ENCODE peak calls at places on chromosomes 4 and X, in five cellular contexts. M, H, T, G and C are unnamed samples.

GRCh38 chrX:95055991-95056390 is 1382.0 kb downstream of the FAM133A start:
- DNase-seq in M (no peak), H (no peak), G (no peak), T (no peak), C (no peak)

GRCh38 chrX:103396186-103396585 is 19.8 kb downstream of the BEX3 start:
- DNase-seq in M (peak; percentile 52), T (no peak), H (no peak), G (no peak), C (no peak)

GRCh38 chrX:6292599-6292998 is 63.9 kb upstream of the NLGN4X start:
- DNase-seq in G (peak; percentile 18), H (no peak), M (no peak), T (no peak), C (no peak)

GRCh38 chrX:130108647-130109428 is 1.5 kb downstream of the ELF4 start:
- DNase-seq in H (no peak), G (peak; percentile 14), T (no peak), M (no peak), C (no peak)

GRCh38 chrX:622104-622503 is 8.5 kb upstream of the SHOX start:
- DNase-seq in H (no peak), G (no peak), T (no peak), M (no peak), C (no peak)

GRCh38 chr4:87118826-87119225 is 101.6 kb downstream of the KLHL8 start:
- DNase-seq in H (no peak), T (no peak), M (peak; percentile 92), G (no peak), C (no peak)

GRCh38 chrX:53279296-53280237 is 1.8 kb downstream of the IQSEC2 start:
- DNase-seq in M (no peak), H (no peak), T (no peak), G (no peak), C (no peak)

GRCh38 chrX:2451456-2452316 is 49.1 kb downstream of the DHRSX start:
- DNase-seq in G (peak; percentile 44), T (no peak), M (peak; percentile 79), H (no peak), C (no peak)

GRCh38 chr4:169618286-169618685 is 2.1 kb upstream of the CLCN3 start:
- DNase-seq in G (no peak), T (no peak), M (no peak), H (no peak), C (no peak)

GRCh38 chr4:18180122-18180521 is 158.6 kb upstream of the LCORL start:
- DNase-seq in T (no peak), G (no peak), M (no peak), H (no peak), C (no peak)

GRCh38 chr4:115871596-115871995 is 758.2 kb upstream of the NDST4 start:
- DNase-seq in T (no peak), G (no peak), H (no peak), M (no peak), C (no peak)

GRCh38 chrX:4091046-4091760 is 377.8 kb upstream of the PRKX start:
- DNase-seq in T (no peak), M (no peak), G (no peak), H (no peak), C (no peak)

GRCh38 chr4:5433196-5433595 is 275.2 kb downstream of the EVC2 start:
- DNase-seq in G (no peak), H (no peak), T (peak; percentile 59), M (no peak), C (no peak)

GRCh38 chr4:165748321-165748720 is 124.7 kb upstream of the TLL1 start:
- DNase-seq in T (no peak), M (no peak), H (no peak), G (no peak), C (no peak)

GRCh38 chr4:60579335-60579734 is 620.8 kb upstream of the ADGRL3 start:
- DNase-seq in T (no peak), M (peak; percentile 1), G (no peak), H (no peak), C (no peak)

GRCh38 chrX:148134578-148134977 is 153.4 kb downstream of the FMR1NB start:
- DNase-seq in H (no peak), G (no peak), T (no peak), M (no peak), C (no peak)

GRCh38 chr4:48127882-48128394 is 6.1 kb downstream of the TXK start:
- DNase-seq in G (peak; percentile 87), M (peak; percentile 94), T (no peak), H (peak; percentile 11), C (no peak)

GRCh38 chrX:46649421-46650260 is 76.1 kb downstream of the CHST7 start:
- DNase-seq in G (peak; percentile 26), M (peak; percentile 76), T (no peak), H (no peak), C (no peak)

GRCh38 chr4:172898715-172899114 is 269.9 kb upstream of the GALNT7 start:
- DNase-seq in H (no peak), M (no peak), G (no peak), T (no peak), C (no peak)

GRCh38 chrX:25858273-25858880 is 279.8 kb upstream of the MAGEB18 start:
- DNase-seq in G (no peak), H (no peak), M (peak; percentile 0), T (no peak), C (no peak)

GRCh38 chr4:128220286-128221235 is 67.1 kb downstream of the PGRMC2 start:
- DNase-seq in T (no peak), M (peak; percentile 86), H (no peak), G (no peak), C (no peak)
- TF ChIP-seq CTCF in T (peak; percentile 50), M (peak; percentile 39), H (peak; percentile 43), G (no peak), C (no peak)

DNA sequence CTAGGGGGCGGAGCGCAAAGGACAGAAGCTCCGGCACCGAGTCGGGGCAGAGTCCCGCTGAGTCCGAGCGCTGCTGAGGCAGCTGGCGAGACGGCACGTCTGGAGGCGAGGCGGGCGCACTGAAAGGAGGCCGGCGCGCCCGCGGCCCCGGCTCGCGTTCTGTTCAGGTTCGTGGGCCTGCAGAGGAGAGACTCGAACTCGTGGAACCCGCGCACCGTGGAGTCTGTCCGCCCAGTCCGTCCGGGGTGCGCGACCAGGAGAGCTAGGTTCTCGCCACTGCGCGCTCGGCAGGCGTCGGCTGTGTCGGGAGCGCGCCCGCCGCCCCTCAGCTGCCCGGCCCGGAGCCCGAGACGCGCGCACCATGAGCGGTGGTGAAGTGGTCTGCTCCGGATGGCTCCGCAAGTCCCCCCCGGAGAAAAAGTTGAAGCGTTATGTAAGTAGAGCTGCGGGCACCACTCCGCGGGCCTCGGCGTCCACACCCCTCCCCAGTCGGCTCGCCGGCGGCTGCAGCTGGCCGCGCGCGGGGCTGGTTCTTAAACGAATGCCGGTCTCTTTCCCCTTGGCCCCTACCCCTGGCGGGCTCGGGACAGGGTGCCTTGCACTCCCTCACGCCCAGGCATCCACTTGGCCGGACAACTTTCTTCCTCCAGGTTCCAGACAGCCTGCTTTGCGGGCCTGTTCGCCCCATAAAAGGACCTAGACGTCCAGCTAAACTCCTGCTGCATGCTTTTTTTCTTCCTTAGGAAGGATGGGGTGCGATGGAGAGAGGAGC is at the start of gene GAB1:
- DNase-seq in M (peak; percentile 78), T (peak; percentile 89), H (no peak), G (peak; percentile 76), C (no peak)
- TF ChIP-seq CTCF in M (peak; percentile 21), T (peak; percentile 25), H (peak; percentile 26), G (no peak), C (no peak)

DNA sequence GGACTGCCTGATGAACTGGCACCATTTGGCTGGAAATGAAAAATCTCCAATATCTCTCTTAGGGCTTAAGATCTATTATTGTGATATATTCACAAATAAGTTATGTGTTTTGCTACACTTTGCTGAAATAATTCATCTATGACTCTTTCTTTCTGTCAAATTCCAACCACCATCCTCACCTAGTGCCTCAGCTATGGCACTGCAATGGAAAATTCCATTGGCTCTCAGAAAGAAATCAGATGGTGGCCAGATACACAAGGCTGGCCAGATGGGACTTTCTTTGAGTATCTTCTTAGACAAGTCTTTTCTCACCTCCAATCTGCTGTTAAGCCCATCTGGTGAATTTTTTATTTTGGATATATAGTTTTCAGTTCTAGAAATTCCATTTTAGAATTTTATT is 28.0 kb downstream of the NAT8L start:
- DNase-seq in H (no peak), G (no peak), T (no peak), M (peak; percentile 7), C (no peak)
- TF ChIP-seq CTCF in H (peak; percentile 25), G (no peak), T (no peak), M (peak; percentile 22), C (no peak)

GRCh38 chr4:139015269-139015947 is at the start of gene NOCT:
- DNase-seq in H (peak; percentile 45), M (peak; percentile 97), G (peak; percentile 90), T (peak; percentile 96), C (peak; percentile 58)
- TF ChIP-seq CTCF in H (peak; percentile 49), M (no peak), G (no peak), T (no peak), C (no peak)

DNA sequence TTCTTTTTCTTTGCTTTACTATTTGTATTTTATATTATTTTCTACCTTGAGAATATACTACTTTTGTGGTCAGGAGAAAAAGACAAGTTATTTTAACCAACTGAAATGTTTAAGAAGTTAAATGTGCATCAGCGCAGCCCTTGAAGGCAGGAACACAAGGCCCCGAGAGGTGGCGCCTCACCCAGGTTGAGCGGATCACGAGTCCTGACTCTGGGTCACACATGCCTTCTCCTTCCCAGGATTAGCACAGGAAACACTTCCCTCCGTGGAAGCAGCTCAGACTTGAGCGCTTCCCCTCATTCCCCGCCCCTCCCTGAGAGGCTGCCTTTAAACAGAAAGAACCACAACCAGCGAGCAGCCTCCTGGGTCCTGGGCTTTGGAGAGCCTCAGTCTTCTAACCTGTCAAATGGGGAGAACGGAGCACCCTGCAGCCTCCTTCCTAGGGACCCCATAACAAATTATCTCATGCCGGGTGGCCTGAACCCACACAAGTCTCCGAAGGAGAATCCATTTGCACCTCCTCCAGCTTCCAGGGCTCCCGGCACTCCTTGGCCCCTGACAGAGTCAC is 217.6 kb downstream of the AFAP1 start:
- DNase-seq in M (peak; percentile 47), T (no peak), G (no peak), H (no peak), C (no peak)
- TF ChIP-seq CTCF in M (peak; percentile 57), T (peak; percentile 18), G (no peak), H (peak; percentile 20), C (no peak)